ENCODE peak calls at places on chromosomes 13 and 19, in ten cellular contexts. X is PC-9; D is ELR; R is glutamatergic neuron; U is Peyer's patch; K is uterus; O is GM12865; Y is left colon; P is amniotic stem cell; M is natural killer cell treated with Interleukin-12 subunit alpha and Interleukin-12 subunit beta and Interleukin-15 and Interleukin-18, amount 100 ng/mL, for 72 hours. T is an unnamed sample.

GRCh38 chr19:7562646-7563393 is 27.3 kb downstream of the PNPLA6 start:
- DNase-seq in X (no peak), D (no peak), R (no peak), U (no peak), K (no peak), O (no peak), Y (no peak), P (no peak), M (no peak), T (no peak)

GRCh38 chr13:29845440-29846056 is 4.9 kb downstream of the UBL3 start:
- DNase-seq in X (no peak), D (peak; percentile 60), R (no peak), U (no peak), K (no peak), O (no peak), Y (no peak), P (no peak), M (no peak), T (peak; percentile 43)

GRCh38 chr13:41678320-41678719 is 221.0 kb downstream of the RGCC start:
- DNase-seq in X (no peak), D (no peak), R (no peak), U (no peak), K (no peak), O (no peak), Y (no peak), P (no peak), M (no peak), T (no peak)

GRCh38 chr13:95547531-95548167 is 4.9 kb upstream of the CLDN10 start:
- DNase-seq in X (no peak), D (peak; percentile 37), R (no peak), U (no peak), K (no peak), O (no peak), Y (no peak), P (no peak), M (no peak), T (no peak)

GRCh38 chr13:45055198-45055901 is 65.0 kb upstream of the GTF2F2 start:
- DNase-seq in X (peak; percentile 95), D (peak; percentile 96), R (no peak), U (no peak), K (peak; percentile 42), O (peak; percentile 50), Y (no peak), P (peak; percentile 22), M (no peak), T (no peak)

GRCh38 chr13:106496072-106496997 is 39.1 kb downstream of the EFNB2 start:
- DNase-seq in X (no peak), D (no peak), R (no peak), U (no peak), K (no peak), O (no peak), Y (no peak), P (no peak), M (no peak), T (peak; percentile 45)

GRCh38 chr19:33437351-33438015 is 64.0 kb downstream of the CEBPG start:
- DNase-seq in X (no peak), D (no peak), R (peak; percentile 8), U (no peak), K (no peak), O (no peak), Y (no peak), P (no peak), M (peak; percentile 32), T (no peak)

GRCh38 chr19:2097330-2098327 is 914 bp downstream of the IZUMO4 start:
- DNase-seq in X (no peak), D (no peak), R (no peak), U (no peak), K (peak; percentile 50), O (peak; percentile 68), Y (no peak), P (no peak), M (no peak), T (peak; percentile 84)

GRCh38 chr19:18418034-18418724 is 1.0 kb upstream of the SSBP4 start:
- DNase-seq in X (no peak), D (no peak), R (no peak), U (no peak), K (peak; percentile 72), O (peak; percentile 19), Y (peak; percentile 47), P (no peak), M (no peak), T (peak; percentile 82)

GRCh38 chr19:16660763-16661479 is at the start of gene TMEM38A:
- DNase-seq in X (no peak), D (peak; percentile 37), R (peak; percentile 54), U (peak; percentile 52), K (peak; percentile 51), O (peak; percentile 70), Y (peak; percentile 66), P (no peak), M (peak; percentile 79), T (peak; percentile 82)

GRCh38 chr19:4367781-4368127 is 24.4 kb downstream of the MPND start:
- DNase-seq in X (no peak), D (no peak), R (no peak), U (no peak), K (no peak), O (peak; percentile 40), Y (no peak), P (no peak), M (no peak), T (no peak)

GRCh38 chr19:2960120-2960519 is 15.3 kb upstream of the ZNF77 start:
- DNase-seq in X (no peak), D (no peak), R (no peak), U (no peak), K (no peak), O (no peak), Y (no peak), P (no peak), M (no peak), T (no peak)

GRCh38 chr13:34108396-34108795 is 290.4 kb downstream of the RFC3 start:
- DNase-seq in X (peak; percentile 41), D (no peak), R (no peak), U (no peak), K (no peak), O (no peak), Y (no peak), P (no peak), M (no peak), T (no peak)

GRCh38 chr19:38649305-38650179 is 2.1 kb downstream of the ACTN4 start:
- DNase-seq in X (peak; percentile 88), D (peak; percentile 48), R (no peak), U (no peak), K (peak; percentile 60), O (no peak), Y (peak; percentile 82), P (no peak), M (no peak), T (no peak)

GRCh38 chr13:50375792-50376191 is 360.5 kb downstream of the KCNRG start:
- DNase-seq in X (no peak), D (peak; percentile 58), R (no peak), U (no peak), K (no peak), O (no peak), Y (no peak), P (peak; percentile 61), M (no peak), T (no peak)

GRCh38 chr13:82933986-82934385 is 948.3 kb downstream of the SLITRK1 start:
- DNase-seq in X (no peak), D (no peak), R (no peak), U (no peak), K (no peak), O (no peak), Y (no peak), P (no peak), M (no peak), T (no peak)

GRCh38 chr13:34246511-34246910 is 428.6 kb downstream of the RFC3 start:
- DNase-seq in X (peak; percentile 92), D (peak; percentile 54), R (no peak), U (no peak), K (no peak), O (peak; percentile 10), Y (no peak), P (no peak), M (no peak), T (peak; percentile 81)

GRCh38 chr13:59319276-59319675 is 844.5 kb downstream of the DIAPH3 start:
- DNase-seq in X (no peak), D (no peak), R (no peak), U (no peak), K (no peak), O (no peak), Y (no peak), P (no peak), M (no peak), T (no peak)

GRCh38 chr19:13011653-13012389 is 16.5 kb downstream of the NFIX start:
- DNase-seq in X (no peak), D (no peak), R (no peak), U (no peak), K (peak; percentile 46), O (no peak), Y (no peak), P (no peak), M (no peak), T (no peak)

GRCh38 chr13:89238496-89238895 is 1567.3 kb downstream of the SLITRK5 start:
- DNase-seq in X (no peak), D (no peak), R (no peak), U (no peak), K (no peak), O (no peak), Y (no peak), P (no peak), M (no peak), T (no peak)

GRCh38 chr19:32324631-32325215 is 20.7 kb upstream of the ZNF507 start:
- DNase-seq in X (no peak), D (peak; percentile 29), R (no peak), U (no peak), K (no peak), O (no peak), Y (no peak), P (no peak), M (no peak), T (peak; percentile 39)

GRCh38 chr19:15452111-15453047 is 2.6 kb upstream of the WIZ start:
- DNase-seq in X (peak; percentile 87), D (peak; percentile 64), R (peak; percentile 91), U (peak; percentile 44), K (peak; percentile 91), O (no peak), Y (peak; percentile 90), P (no peak), M (no peak), T (peak; percentile 55)

GRCh38 chr13:114130708-114131580 is 1.5 kb downstream of the RASA3 start:
- DNase-seq in X (peak; percentile 67), D (peak; percentile 97), R (peak; percentile 59), U (peak; percentile 71), K (peak; percentile 41), O (peak; percentile 80), Y (peak; percentile 46), P (peak; percentile 82), M (no peak), T (peak; percentile 36)

GRCh38 chr13:93505104-93505952 is 278.7 kb downstream of the GPC6 start:
- DNase-seq in X (no peak), D (no peak), R (no peak), U (no peak), K (no peak), O (no peak), Y (no peak), P (no peak), M (no peak), T (peak; percentile 6)

GRCh38 chr13:73809561-73809960 is 324.6 kb downstream of the KLF12 start:
- DNase-seq in X (no peak), D (peak; percentile 56), R (no peak), U (no peak), K (no peak), O (no peak), Y (no peak), P (no peak), M (no peak), T (peak; percentile 11)

GRCh38 chr19:6740589-6741348 is 1.3 kb downstream of the TRIP10 start:
- DNase-seq in X (peak; percentile 71), D (peak; percentile 75), R (peak; percentile 39), U (peak; percentile 60), K (peak; percentile 70), O (peak; percentile 68), Y (peak; percentile 69), P (no peak), M (peak; percentile 80), T (no peak)

GRCh38 chr13:48318014-48318713 is 14.6 kb downstream of the RB1 start:
- DNase-seq in X (no peak), D (no peak), R (peak; percentile 62), U (no peak), K (no peak), O (no peak), Y (no peak), P (no peak), M (no peak), T (no peak)